ENCODE peak calls at places on chromosomes 7 and 10, in five cellular contexts. X is glutamatergic neuron; R is fibroblast of mammary gland; K is activated CD8-positive, alpha-beta T cell treated with anti-CD3 and anti-CD28 coated beads for 36 hours; U is astrocyte of the spinal cord. F is an unnamed sample.
A peak's percentile ranks its signal among the peaks of the same experiment; 100 is the strongest.

GRCh38 chr10:74924251-74924954 is 98.0 kb downstream of the KAT6B start:
- DNase-seq in X (no peak), K (no peak), U (peak; percentile 89), R (peak; percentile 98), F (no peak)

GRCh38 chr7:73810991-73811360 is 19.8 kb upstream of the CLDN4 start:
- DNase-seq in R (no peak), U (no peak), X (no peak), K (no peak), F (no peak)

GRCh38 chr10:62687230-62687748 is 117.2 kb upstream of the ADO start:
- DNase-seq in U (peak; percentile 10), X (no peak), R (peak; percentile 49), K (no peak), F (no peak)

GRCh38 chr10:71371750-71372166 is 25.0 kb upstream of the CDH23 start:
- DNase-seq in U (no peak), K (no peak), X (no peak), R (no peak), F (peak; percentile 45)

GRCh38 chr7:131186816-131187215 is 140.9 kb upstream of the MKLN1 start:
- DNase-seq in R (no peak), X (no peak), K (no peak), U (no peak), F (no peak)

GRCh38 chr10:77390481-77390891 is 247.1 kb downstream of the KCNMA1 start:
- DNase-seq in R (no peak), U (no peak), X (no peak), K (no peak), F (no peak)

GRCh38 chr7:99099499-99100077 is 44.3 kb downstream of the SMURF1 start:
- DNase-seq in X (no peak), K (no peak), U (no peak), R (peak; percentile 76), F (no peak)

GRCh38 chr7:6183006-6183405 is 89.4 kb downstream of the CYTH3 start:
- DNase-seq in U (no peak), K (no peak), X (no peak), R (no peak), F (no peak)

GRCh38 chr10:126878594-126878993 is 26.6 kb upstream of the DOCK1 start:
- DNase-seq in K (no peak), X (no peak), R (no peak), U (no peak), F (no peak)

GRCh38 chr7:127895360-127895759 is 135.9 kb downstream of the LRRC4 start:
- DNase-seq in X (no peak), K (no peak), R (no peak), U (no peak), F (no peak)

GRCh38 chr10:12768156-12768731 is 233.3 kb downstream of the CCDC3 start:
- DNase-seq in X (no peak), U (peak; percentile 77), K (no peak), R (no peak), F (no peak)

GRCh38 chr7:141663081-141663510 is 38.9 kb downstream of the DENND11 start:
- DNase-seq in U (no peak), X (no peak), K (no peak), R (peak; percentile 13), F (no peak)

GRCh38 chr7:31119249-31119648 is 67.1 kb downstream of the ADCYAP1R1 start:
- DNase-seq in X (no peak), R (no peak), U (no peak), K (no peak), F (no peak)

GRCh38 chr7:2488272-2488645 is 12.1 kb upstream of the GRIFIN start:
- DNase-seq in U (no peak), R (peak; percentile 49), K (no peak), X (peak; percentile 12), F (no peak)

GRCh38 chr10:118968482-118968881 is 61.0 kb upstream of the NANOS1 start:
- DNase-seq in R (no peak), U (no peak), X (no peak), K (no peak), F (no peak)

GRCh38 chr7:22759721-22760120 is 32.7 kb downstream of the IL6 start:
- DNase-seq in X (no peak), U (peak; percentile 14), K (no peak), R (no peak), F (no peak)

GRCh38 chr7:95527033-95527775 is 41.5 kb downstream of the ASB4 start:
- DNase-seq in R (peak; percentile 64), K (peak; percentile 4), U (peak; percentile 54), X (peak; percentile 53), F (peak; percentile 64)

GRCh38 chr10:124019886-124020797 is 73.3 kb downstream of the CHST15 start:
- DNase-seq in U (no peak), R (no peak), X (no peak), K (no peak), F (no peak)

GRCh38 chr7:141355057-141355456 is 196.2 kb upstream of the AGK start:
- DNase-seq in K (no peak), R (peak; percentile 87), X (no peak), U (peak; percentile 72), F (no peak)

GRCh38 chr7:157875230-157876179 is 538.7 kb downstream of the DNAJB6 start:
- DNase-seq in X (peak; percentile 61), U (no peak), K (peak; percentile 60), R (peak; percentile 8), F (no peak)

GRCh38 chr10:31697271-31698168 is 231.1 kb downstream of the ARHGAP12 start:
- DNase-seq in K (no peak), X (no peak), R (peak; percentile 90), U (peak; percentile 85), F (no peak)

GRCh38 chr7:120984406-120984805 is 4.1 kb upstream of the CPED1 start:
- DNase-seq in K (no peak), X (no peak), R (no peak), U (no peak), F (no peak)

GRCh38 chr7:120981888-120982615 is 6.5 kb upstream of the CPED1 start:
- DNase-seq in X (no peak), U (peak; percentile 76), R (peak; percentile 85), K (no peak), F (no peak)

GRCh38 chr7:120979765-120980499 is 8.6 kb upstream of the CPED1 start:
- DNase-seq in K (no peak), X (no peak), R (peak; percentile 38), U (peak; percentile 14), F (no peak)

GRCh38 chr7:120985130-120985758 is 3.3 kb upstream of the CPED1 start:
- DNase-seq in K (no peak), R (no peak), X (no peak), U (no peak), F (no peak)

GRCh38 chr7:120981117-120981516 is 7.4 kb upstream of the CPED1 start:
- DNase-seq in K (no peak), X (no peak), R (no peak), U (no peak), F (no peak)
- TF ChIP-seq CTCF in K (no peak), X (no peak), R (no peak), U (no peak), F (no peak)

DNA sequence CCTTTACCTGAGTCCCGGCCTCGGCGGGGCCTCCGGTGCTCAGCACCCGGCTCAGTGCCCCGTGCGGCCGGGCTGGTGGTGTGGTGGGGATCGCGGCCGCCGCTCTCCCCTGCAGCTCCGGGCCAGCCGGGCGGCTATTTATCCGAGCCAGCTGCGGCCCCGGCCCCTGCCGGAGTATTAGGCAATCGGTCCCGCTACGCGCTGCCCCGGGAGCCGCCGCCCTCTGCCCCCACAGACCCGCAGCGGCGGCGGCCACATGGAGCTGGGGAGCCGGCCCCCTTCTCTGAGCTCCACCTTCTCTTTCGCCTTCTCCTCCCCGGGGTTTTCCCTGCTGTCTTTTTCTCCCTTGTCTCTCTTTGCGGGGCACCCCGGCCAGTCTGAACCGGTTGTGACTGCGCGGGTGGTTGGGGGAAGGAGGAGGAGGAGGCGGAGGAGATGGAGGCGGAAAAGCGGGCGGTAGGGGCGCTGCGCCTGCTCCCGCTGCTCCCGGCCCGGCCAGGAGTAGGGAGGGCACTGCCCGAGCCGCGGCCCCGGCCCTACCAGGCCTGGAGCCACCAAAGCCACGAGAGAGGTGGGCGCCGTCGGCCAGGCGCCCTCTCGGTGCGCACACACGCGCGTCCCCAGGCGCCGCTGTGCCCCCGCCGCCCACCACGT is at the start of gene SLC16A9:
- DNase-seq in U (peak; percentile 46), K (peak; percentile 81), R (peak; percentile 20), X (peak; percentile 81), F (peak; percentile 84)
- TF ChIP-seq CTCF in U (peak; percentile 48), K (no peak), R (peak; percentile 29), X (peak; percentile 31), F (peak; percentile 23)

GRCh38 chr10:84204122-84204521 is 9.8 kb downstream of the CDHR1 start:
- DNase-seq in U (no peak), K (no peak), R (no peak), X (no peak), F (peak; percentile 74)
- TF ChIP-seq CTCF in U (peak; percentile 35), K (peak; percentile 20), R (peak; percentile 36), X (peak; percentile 23), F (peak; percentile 59)

GRCh38 chr10:30387646-30388243 is 38.7 kb upstream of the MTPAP start:
- DNase-seq in R (peak; percentile 45), K (no peak), X (no peak), U (peak; percentile 40), F (no peak)
- TF ChIP-seq CTCF in R (peak; percentile 21), K (no peak), X (no peak), U (peak; percentile 29), F (no peak)

GRCh38 chr7:150321788-150322113 is 1.4 kb upstream of the LRRC61 start:
- DNase-seq in U (no peak), K (no peak), R (no peak), X (no peak), F (no peak)

GRCh38 chr7:150324366-150324961 is 1.1 kb upstream of the ACTR3C start:
- DNase-seq in R (peak; percentile 43), X (no peak), K (peak; percentile 19), U (peak; percentile 25), F (peak; percentile 17)

GRCh38 chr7:150323682-150324365 is 479 bp upstream of the ACTR3C start:
- DNase-seq in K (no peak), X (no peak), R (no peak), U (no peak), F (peak; percentile 24)

GRCh38 chr7:150322114-150322832 is 882 bp upstream of the LRRC61 start:
- DNase-seq in R (no peak), X (no peak), U (no peak), K (peak; percentile 90), F (no peak)

DNA sequence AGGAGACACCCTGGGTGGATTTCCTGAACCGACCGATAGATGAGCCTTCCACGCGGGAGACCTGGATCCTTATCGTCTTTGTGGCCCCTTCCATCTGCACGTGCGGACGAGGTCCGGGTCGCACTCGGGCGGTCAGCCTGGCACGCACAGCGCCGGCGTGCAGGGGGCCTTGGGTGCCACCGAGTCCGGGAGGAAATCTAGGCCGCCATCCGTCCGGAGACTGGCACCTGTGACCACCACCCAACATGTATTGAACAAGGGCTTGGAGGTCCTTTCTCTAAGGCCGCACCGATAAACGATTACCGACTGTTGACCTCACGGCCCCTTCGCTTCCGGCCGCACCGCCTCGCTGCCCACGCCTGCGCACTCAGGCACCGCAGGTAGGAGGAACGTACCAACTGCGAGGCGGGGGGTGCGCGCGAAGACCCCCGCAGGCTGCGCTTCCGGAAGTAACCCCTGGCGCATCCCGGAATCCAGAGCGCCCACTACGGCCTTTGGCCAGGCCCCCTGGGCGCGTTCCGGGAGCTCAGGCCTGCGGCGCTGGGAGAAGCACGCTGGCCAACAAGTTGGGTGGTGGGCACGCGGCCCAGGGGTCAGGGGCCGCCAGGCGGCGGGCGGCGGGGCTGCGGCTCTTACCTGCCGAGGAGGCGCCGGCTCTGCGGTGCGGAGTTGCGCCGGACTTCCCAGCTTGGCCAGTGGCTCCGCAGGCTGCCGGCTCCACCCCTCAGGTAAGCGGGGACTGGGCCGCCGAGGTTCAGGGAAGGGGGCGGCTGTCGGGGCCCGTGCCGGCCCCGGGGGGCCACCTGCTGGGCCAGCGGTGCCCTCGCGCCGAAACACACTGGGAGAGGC is at the start of the genes ACTR3C and LRRC61:
- DNase-seq in X (peak; percentile 67), R (no peak), K (peak; percentile 81), U (no peak), F (peak; percentile 82)
- TF ChIP-seq CTCF in X (no peak), R (no peak), K (peak; percentile 43), U (no peak), F (peak; percentile 26)